ENCODE peak calls at places on chromosomes 6 and 20, in ten cellular contexts. G is LoVo; N is NB4; K is skeletal muscle cell; L is stimulated activated CD8-positive, alpha-beta memory T cell treated with anti-CD3 and anti-CD28 coated beads, Interleukin-12 subunit alpha, Interleukin-12 subunit beta, amount 100 ng/mL, for 4 hours; U is tibial artery; B is NCI-H1694; C is NCI-H69; D is stimulated activated CD4-positive, alpha-beta T cell treated with anti-CD3 and anti-CD28 coated beads, Interleukin-4, amount 100 ng/mL, for 1 hour; I is non-pigmented ciliary epithelial cell. S is an unnamed sample.

GRCh38 chr20:40562031-40562430 is 127.0 kb downstream of the MAFB start:
- DNase-seq in G (peak; percentile 66), N (peak; percentile 75), K (no peak), L (no peak), U (no peak), B (no peak), C (no peak), D (no peak), I (no peak), S (no peak)

GRCh38 chr20:10670521-10671220 is 3.1 kb downstream of the JAG1 start:
- DNase-seq in G (no peak), N (peak; percentile 58), K (no peak), L (no peak), U (no peak), B (no peak), C (no peak), D (no peak), I (no peak), S (peak; percentile 32)

GRCh38 chr6:122126894-122127293 is 272.6 kb upstream of the HSF2 start:
- DNase-seq in G (no peak), N (no peak), K (no peak), L (no peak), U (no peak), B (no peak), C (no peak), D (no peak), I (no peak), S (no peak)

GRCh38 chr6:45773906-45774305 is 241.8 kb downstream of the CLIC5 start:
- DNase-seq in G (no peak), N (no peak), K (no peak), L (no peak), U (no peak), B (no peak), C (no peak), D (no peak), I (no peak), S (no peak)

GRCh38 chr6:158665332-158665731 is 15.5 kb downstream of the SYTL3 start:
- DNase-seq in G (no peak), N (no peak), K (no peak), L (no peak), U (no peak), B (no peak), C (no peak), D (no peak), I (no peak), S (no peak)

GRCh38 chr20:36848078-36848660 is 27.8 kb upstream of the TLDC2 start:
- DNase-seq in G (no peak), N (no peak), K (peak; percentile 88), L (no peak), U (peak; percentile 63), B (no peak), C (no peak), D (no peak), I (peak; percentile 76), S (peak; percentile 90)

GRCh38 chr6:14877758-14878157 is 368.1 kb upstream of the JARID2 start:
- DNase-seq in G (no peak), N (no peak), K (no peak), L (no peak), U (no peak), B (no peak), C (no peak), D (no peak), I (no peak), S (no peak)

GRCh38 chr20:44357020-44357419 is 1.5 kb downstream of the HNF4A start:
- DNase-seq in G (no peak), N (no peak), K (no peak), L (no peak), U (no peak), B (no peak), C (no peak), D (no peak), I (no peak), S (peak; percentile 11)

GRCh38 chr6:121956782-121957181 is 442.7 kb upstream of the HSF2 start:
- DNase-seq in G (no peak), N (no peak), K (no peak), L (no peak), U (no peak), B (no peak), C (no peak), D (no peak), I (no peak), S (peak; percentile 22)

GRCh38 chr20:9408422-9409300 is 105.7 kb upstream of the LAMP5 start:
- DNase-seq in G (no peak), N (no peak), K (peak; percentile 60), L (no peak), U (no peak), B (no peak), C (no peak), D (no peak), I (no peak), S (peak; percentile 19)

GRCh38 chr20:57564180-57564802 is 3.4 kb downstream of the PCK1 start:
- DNase-seq in G (no peak), N (no peak), K (no peak), L (no peak), U (no peak), B (no peak), C (no peak), D (no peak), I (no peak), S (no peak)

GRCh38 chr6:44704240-44705150 is 317.0 kb downstream of the CDC5L start:
- DNase-seq in G (no peak), N (no peak), K (no peak), L (no peak), U (no peak), B (no peak), C (no peak), D (peak; percentile 10), I (no peak), S (no peak)

GRCh38 chr6:143581835-143582480 is 70.4 kb upstream of the FUCA2 start:
- DNase-seq in G (no peak), N (no peak), K (peak; percentile 58), L (no peak), U (no peak), B (no peak), C (no peak), D (no peak), I (peak; percentile 22), S (peak; percentile 87)

GRCh38 chr20:47785900-47786762 is 850 bp upstream of the SULF2 start:
- DNase-seq in G (peak; percentile 84), N (peak; percentile 63), K (peak; percentile 41), L (no peak), U (peak; percentile 64), B (peak; percentile 32), C (peak; percentile 86), D (no peak), I (no peak), S (peak; percentile 90)

GRCh38 chr6:132499757-132500156 is 13.2 kb downstream of the STX7 start:
- DNase-seq in G (no peak), N (peak; percentile 10), K (no peak), L (no peak), U (no peak), B (no peak), C (no peak), D (no peak), I (no peak), S (peak; percentile 13)

GRCh38 chr6:25014806-25015560 is 79.2 kb upstream of the RIPOR2 start:
- DNase-seq in G (no peak), N (no peak), K (peak; percentile 53), L (no peak), U (peak; percentile 70), B (peak; percentile 3), C (peak; percentile 30), D (no peak), I (no peak), S (peak; percentile 86)

GRCh38 chr20:42531675-42531985 is 658.1 kb downstream of the PTPRT start:
- DNase-seq in G (no peak), N (peak; percentile 61), K (no peak), L (no peak), U (peak; percentile 34), B (no peak), C (no peak), D (no peak), I (no peak), S (no peak)

GRCh38 chr6:144063744-144064401 is 31.5 kb downstream of the SF3B5 start:
- DNase-seq in G (peak; percentile 90), N (peak; percentile 95), K (no peak), L (peak; percentile 85), U (peak; percentile 84), B (peak; percentile 2), C (peak; percentile 80), D (peak; percentile 89), I (no peak), S (peak; percentile 22)

GRCh38 chr6:161344640-161345039 is 70.8 kb upstream of the AGPAT4 start:
- DNase-seq in G (no peak), N (no peak), K (no peak), L (no peak), U (no peak), B (no peak), C (no peak), D (no peak), I (no peak), S (no peak)

GRCh38 chr6:145148392-145149175 is 586.7 kb downstream of the EPM2A start:
- DNase-seq in G (peak; percentile 64), N (peak; percentile 93), K (peak; percentile 54), L (no peak), U (no peak), B (no peak), C (peak; percentile 84), D (no peak), I (peak; percentile 44), S (peak; percentile 56)

GRCh38 chr6:37868447-37868825 is 48.9 kb downstream of the ZFAND3 start:
- DNase-seq in G (no peak), N (no peak), K (no peak), L (no peak), U (no peak), B (no peak), C (no peak), D (no peak), I (peak; percentile 46), S (peak; percentile 66)

GRCh38 chr6:4346659-4347333 is 211.4 kb upstream of the ECI2 start:
- DNase-seq in G (no peak), N (no peak), K (no peak), L (no peak), U (no peak), B (no peak), C (no peak), D (no peak), I (no peak), S (no peak)

GRCh38 chr6:169073311-169073710 is 180.3 kb downstream of the THBS2 start:
- DNase-seq in G (peak; percentile 1), N (no peak), K (peak; percentile 78), L (no peak), U (no peak), B (no peak), C (no peak), D (no peak), I (peak; percentile 78), S (peak; percentile 92)

GRCh38 chr20:7199867-7200266 is 432.4 kb downstream of the BMP2 start:
- DNase-seq in G (no peak), N (no peak), K (no peak), L (no peak), U (no peak), B (no peak), C (no peak), D (no peak), I (no peak), S (no peak)

GRCh38 chr6:147087641-147088040 is 116.6 kb upstream of the STXBP5 start:
- DNase-seq in G (no peak), N (no peak), K (no peak), L (no peak), U (no peak), B (no peak), C (no peak), D (no peak), I (no peak), S (no peak)

GRCh38 chr20:33659341-33660034 is 2.6 kb upstream of the C20orf144 start:
- DNase-seq in G (no peak), N (no peak), K (no peak), L (no peak), U (no peak), B (no peak), C (no peak), D (no peak), I (no peak), S (no peak)

GRCh38 chr6:157611406-157611805 is 211.6 kb upstream of the SNX9 start:
- DNase-seq in G (no peak), N (no peak), K (no peak), L (no peak), U (no peak), B (no peak), C (no peak), D (no peak), I (no peak), S (no peak)

GRCh38 chr6:158441639-158442308 is 118.1 kb upstream of the TMEM181 start:
- DNase-seq in G (no peak), N (no peak), K (peak; percentile 39), L (no peak), U (peak; percentile 43), B (no peak), C (no peak), D (no peak), I (no peak), S (peak; percentile 14)